ENCODE peak calls at places on chromosomes 3 and 15, in ten cellular contexts. R is NB4, O is heart left ventricle, U is AG09309, S is lower lobe of right lung, C is astrocyte of the spinal cord, Q is endothelial cell, W is A673, V is uterus, G is mucosa of descending colon. F is an unnamed sample.

GRCh38 chr15:95894407-95894956 is 436.0 kb upstream of the NR2F2 start:
- DNase-seq in R (no peak), O (no peak), U (no peak), S (no peak), C (no peak), Q (no peak), W (peak; percentile 37), V (no peak), G (no peak), F (peak; percentile 17)

GRCh38 chr3:30073622-30074021 is 532.8 kb upstream of the TGFBR2 start:
- DNase-seq in R (no peak), O (no peak), U (no peak), S (no peak), C (no peak), Q (no peak), W (peak; percentile 23), V (no peak), G (no peak), F (peak; percentile 6)

GRCh38 chr15:81356252-81356651 is 17.8 kb downstream of the TMC3 start:
- DNase-seq in R (no peak), O (no peak), U (no peak), S (no peak), C (no peak), Q (no peak), W (no peak), V (no peak), G (no peak), F (no peak)

GRCh38 chr3:62574499-62574898 is 201.1 kb upstream of the FEZF2 start:
- DNase-seq in R (no peak), O (no peak), U (no peak), S (no peak), C (no peak), Q (no peak), W (no peak), V (no peak), G (no peak), F (peak; percentile 13)

GRCh38 chr3:8311321-8311720 is 190.3 kb upstream of the LMCD1 start:
- DNase-seq in R (no peak), O (no peak), U (no peak), S (no peak), C (no peak), Q (no peak), W (peak; percentile 90), V (no peak), G (no peak), F (no peak)

GRCh38 chr3:132623646-132624045 is 26.6 kb downstream of the ACKR4 start:
- DNase-seq in R (no peak), O (no peak), U (no peak), S (no peak), C (no peak), Q (no peak), W (no peak), V (no peak), G (no peak), F (no peak)

GRCh38 chr3:11522398-11522715 is 121.4 kb downstream of the VGLL4 start:
- DNase-seq in R (no peak), O (no peak), U (no peak), S (no peak), C (peak; percentile 57), Q (no peak), W (no peak), V (no peak), G (no peak), F (no peak)

GRCh38 chr3:59608356-59608755 is 558.5 kb upstream of the CFAP20DC start:
- DNase-seq in R (no peak), O (no peak), U (no peak), S (no peak), C (no peak), Q (no peak), W (no peak), V (no peak), G (no peak), F (no peak)

GRCh38 chr15:29668120-29668602 is 154.1 kb downstream of the TJP1 start:
- DNase-seq in R (peak; percentile 79), O (peak; percentile 68), U (peak; percentile 39), S (peak; percentile 79), C (peak; percentile 86), Q (peak; percentile 81), W (peak; percentile 91), V (peak; percentile 62), G (peak; percentile 67), F (peak; percentile 92)

GRCh38 chr3:161371441-161372320 is at the start of gene SPTSSB:
- DNase-seq in R (peak; percentile 3), O (peak; percentile 23), U (no peak), S (peak; percentile 52), C (peak; percentile 16), Q (peak; percentile 56), W (peak; percentile 55), V (no peak), G (peak; percentile 54), F (no peak)

GRCh38 chr3:106710596-106710995 is 666.6 kb upstream of the CCDC54 start:
- DNase-seq in R (no peak), O (no peak), U (no peak), S (no peak), C (no peak), Q (no peak), W (peak; percentile 66), V (no peak), G (no peak), F (no peak)

DNA sequence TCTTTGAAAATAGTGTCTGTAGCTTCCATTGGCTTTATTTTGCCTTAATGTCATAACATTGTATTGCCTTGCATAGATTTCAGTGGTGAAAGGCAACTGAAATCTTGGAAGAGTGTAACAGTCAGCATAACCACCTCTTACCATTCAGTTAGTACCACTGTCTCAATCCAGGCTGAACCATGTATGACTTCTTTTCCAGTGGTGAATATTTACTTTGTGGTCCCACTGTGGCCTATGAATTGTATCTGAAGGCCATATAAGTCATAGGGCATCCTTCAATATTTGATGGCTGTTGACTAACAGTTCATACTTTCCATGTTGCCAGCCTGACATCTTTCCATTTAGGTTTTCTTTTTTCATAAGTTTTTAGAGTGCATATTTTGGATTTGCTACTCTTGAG is 38.4 kb downstream of the MED12L start:
- DNase-seq in R (no peak), O (no peak), U (no peak), S (no peak), C (no peak), Q (no peak), W (no peak), V (no peak), G (no peak), F (no peak)
- TF ChIP-seq CTCF in R (no peak), O (no peak), U (no peak), S (no peak), C (no peak), Q (no peak), W (no peak), V (no peak), G (no peak), F (no peak)

GRCh38 chr15:38876621-38877020 is 312.0 kb upstream of the RASGRP1 start:
- DNase-seq in R (no peak), O (no peak), U (no peak), S (no peak), C (no peak), Q (no peak), W (no peak), V (no peak), G (no peak), F (no peak)

GRCh38 chr15:38878026-38878425 is 313.4 kb upstream of the RASGRP1 start:
- DNase-seq in R (no peak), O (no peak), U (no peak), S (no peak), C (no peak), Q (no peak), W (no peak), V (no peak), G (no peak), F (no peak)

GRCh38 chr15:38874464-38874863 is 309.9 kb upstream of the RASGRP1 start:
- DNase-seq in R (no peak), O (no peak), U (no peak), S (peak; percentile 67), C (no peak), Q (no peak), W (no peak), V (no peak), G (no peak), F (no peak)

GRCh38 chr15:38877471-38877870 is 312.9 kb upstream of the RASGRP1 start:
- DNase-seq in R (no peak), O (no peak), U (no peak), S (no peak), C (no peak), Q (no peak), W (no peak), V (no peak), G (no peak), F (no peak)

GRCh38 chr15:38876211-38876610 is 311.6 kb upstream of the RASGRP1 start:
- DNase-seq in R (no peak), O (no peak), U (no peak), S (no peak), C (no peak), Q (no peak), W (no peak), V (no peak), G (no peak), F (no peak)
- TF ChIP-seq CTCF in R (no peak), O (no peak), U (no peak), S (no peak), C (no peak), Q (no peak), W (no peak), V (no peak), G (no peak), F (no peak)

GRCh38 chr3:76582098-76582497 is 457.8 kb upstream of the ROBO2 start:
- DNase-seq in R (no peak), O (no peak), U (no peak), S (no peak), C (no peak), Q (no peak), W (no peak), V (no peak), G (no peak), F (no peak)

GRCh38 chr3:76582632-76583378 is 457.1 kb upstream of the ROBO2 start:
- DNase-seq in R (no peak), O (no peak), U (no peak), S (no peak), C (no peak), Q (no peak), W (no peak), V (no peak), G (no peak), F (no peak)

GRCh38 chr3:76586471-76586870 is 453.4 kb upstream of the ROBO2 start:
- DNase-seq in R (no peak), O (no peak), U (no peak), S (no peak), C (no peak), Q (no peak), W (no peak), V (no peak), G (no peak), F (no peak)

GRCh38 chr3:76585794-76586392 is 454.0 kb upstream of the ROBO2 start:
- DNase-seq in R (peak; percentile 11), O (no peak), U (no peak), S (no peak), C (peak; percentile 11), Q (no peak), W (peak; percentile 27), V (no peak), G (no peak), F (peak; percentile 10)
- TF ChIP-seq CTCF in R (peak; percentile 37), O (peak; percentile 55), U (peak; percentile 58), S (peak; percentile 51), C (peak; percentile 62), Q (peak; percentile 78), W (peak; percentile 64), V (no peak), G (peak; percentile 18), F (peak; percentile 46)

GRCh38 chr15:70794596-70795310 is 31.4 kb upstream of the UACA start:
- DNase-seq in R (no peak), O (peak; percentile 38), U (no peak), S (no peak), C (peak; percentile 88), Q (no peak), W (no peak), V (no peak), G (no peak), F (peak; percentile 49)
- TF ChIP-seq CTCF in R (no peak), O (no peak), U (no peak), S (no peak), C (no peak), Q (no peak), W (no peak), V (no peak), G (no peak), F (no peak)